ENCODE peak calls at places on chromosomes 5 and 9, in nine cellular contexts. One of them, this sample, is unnamed.

GRCh38 chr5:10432059-10433008 is 9.3 kb upstream of the ROPN1L start:
- DNase-seq in AG04450: no peak
- DNase-seq in hippocampal formation: no peak
- DNase-seq in AG04449: no peak
- DNase-seq in HCT116: no peak
- DNase-seq in NCI-H1105 treated with DMSO at 0.1 percent for 48 hours: no peak
- DNase-seq in left ventricle myocardium inferior: no peak
- DNase-seq in adrenal gland: no peak
- DNase-seq in naive thymus-derived CD4-positive, alpha-beta T cell: no peak
- DNase-seq in this sample: no peak

GRCh38 chr9:113879906-113880305 is 3.8 kb downstream of the ZNF618 start:
- DNase-seq in NCI-H1105 treated with DMSO at 0.1 percent for 48 hours: no peak
- DNase-seq in adrenal gland: no peak
- DNase-seq in AG04449: peak; percentile 7
- DNase-seq in hippocampal formation: no peak
- DNase-seq in AG04450: peak; percentile 11
- DNase-seq in naive thymus-derived CD4-positive, alpha-beta T cell: no peak
- DNase-seq in HCT116: no peak
- DNase-seq in left ventricle myocardium inferior: no peak
- DNase-seq in this sample: no peak

GRCh38 chr9:86747711-86748110 is 199.6 kb downstream of the GAS1 start:
- DNase-seq in adrenal gland: no peak
- DNase-seq in hippocampal formation: no peak
- DNase-seq in NCI-H1105 treated with DMSO at 0.1 percent for 48 hours: no peak
- DNase-seq in naive thymus-derived CD4-positive, alpha-beta T cell: no peak
- DNase-seq in left ventricle myocardium inferior: no peak
- DNase-seq in HCT116: no peak
- DNase-seq in AG04449: no peak
- DNase-seq in AG04450: no peak
- DNase-seq in this sample: no peak

GRCh38 chr9:1071730-1072129 is 21.6 kb downstream of the DMRT2 start:
- DNase-seq in HCT116: no peak
- DNase-seq in NCI-H1105 treated with DMSO at 0.1 percent for 48 hours: peak; percentile 84
- DNase-seq in naive thymus-derived CD4-positive, alpha-beta T cell: no peak
- DNase-seq in adrenal gland: no peak
- DNase-seq in AG04450: no peak
- DNase-seq in AG04449: no peak
- DNase-seq in left ventricle myocardium inferior: no peak
- DNase-seq in hippocampal formation: no peak
- DNase-seq in this sample: no peak

GRCh38 chr5:61813361-61813760 is 481.3 kb downstream of the ZSWIM6 start:
- DNase-seq in AG04449: no peak
- DNase-seq in naive thymus-derived CD4-positive, alpha-beta T cell: no peak
- DNase-seq in adrenal gland: no peak
- DNase-seq in hippocampal formation: no peak
- DNase-seq in AG04450: no peak
- DNase-seq in left ventricle myocardium inferior: no peak
- DNase-seq in HCT116: no peak
- DNase-seq in NCI-H1105 treated with DMSO at 0.1 percent for 48 hours: no peak
- DNase-seq in this sample: no peak

GRCh38 chr9:70590264-70590646 is 175.8 kb upstream of the KLF9 start:
- DNase-seq in adrenal gland: no peak
- DNase-seq in AG04449: no peak
- DNase-seq in AG04450: no peak
- DNase-seq in left ventricle myocardium inferior: no peak
- DNase-seq in hippocampal formation: no peak
- DNase-seq in naive thymus-derived CD4-positive, alpha-beta T cell: no peak
- DNase-seq in HCT116: no peak
- DNase-seq in NCI-H1105 treated with DMSO at 0.1 percent for 48 hours: no peak
- DNase-seq in this sample: no peak

GRCh38 chr5:147382776-147383175 is 127.1 kb downstream of the DPYSL3 start:
- DNase-seq in adrenal gland: no peak
- DNase-seq in NCI-H1105 treated with DMSO at 0.1 percent for 48 hours: no peak
- DNase-seq in hippocampal formation: no peak
- DNase-seq in AG04449: no peak
- DNase-seq in naive thymus-derived CD4-positive, alpha-beta T cell: no peak
- DNase-seq in left ventricle myocardium inferior: no peak
- DNase-seq in AG04450: no peak
- DNase-seq in HCT116: no peak
- DNase-seq in this sample: peak; percentile 21

GRCh38 chr9:124465736-124466135 is 15.5 kb downstream of the ADGRD2 start:
- DNase-seq in HCT116: no peak
- DNase-seq in NCI-H1105 treated with DMSO at 0.1 percent for 48 hours: no peak
- DNase-seq in left ventricle myocardium inferior: no peak
- DNase-seq in hippocampal formation: no peak
- DNase-seq in AG04450: no peak
- DNase-seq in adrenal gland: no peak
- DNase-seq in naive thymus-derived CD4-positive, alpha-beta T cell: no peak
- DNase-seq in AG04449: no peak
- DNase-seq in this sample: no peak

GRCh38 chr9:125650271-125650737 is 56.7 kb downstream of the MAPKAP1 start:
- DNase-seq in hippocampal formation: no peak
- DNase-seq in adrenal gland: no peak
- DNase-seq in left ventricle myocardium inferior: no peak
- DNase-seq in NCI-H1105 treated with DMSO at 0.1 percent for 48 hours: no peak
- DNase-seq in AG04449: no peak
- DNase-seq in naive thymus-derived CD4-positive, alpha-beta T cell: no peak
- DNase-seq in AG04450: no peak
- DNase-seq in HCT116: no peak
- DNase-seq in this sample: no peak

GRCh38 chr5:44935262-44935661 is 126.5 kb downstream of the MRPS30 start:
- DNase-seq in left ventricle myocardium inferior: no peak
- DNase-seq in naive thymus-derived CD4-positive, alpha-beta T cell: no peak
- DNase-seq in hippocampal formation: no peak
- DNase-seq in NCI-H1105 treated with DMSO at 0.1 percent for 48 hours: no peak
- DNase-seq in AG04450: no peak
- DNase-seq in AG04449: no peak
- DNase-seq in HCT116: peak; percentile 48
- DNase-seq in adrenal gland: no peak
- DNase-seq in this sample: no peak

GRCh38 chr9:134040831-134041648 is 15.8 kb downstream of the BRD3OS start:
- DNase-seq in NCI-H1105 treated with DMSO at 0.1 percent for 48 hours: no peak
- DNase-seq in naive thymus-derived CD4-positive, alpha-beta T cell: no peak
- DNase-seq in AG04449: no peak
- DNase-seq in adrenal gland: peak; percentile 67
- DNase-seq in HCT116: no peak
- DNase-seq in left ventricle myocardium inferior: no peak
- DNase-seq in AG04450: no peak
- DNase-seq in hippocampal formation: no peak
- DNase-seq in this sample: no peak

GRCh38 chr9:15271403-15271802 is 35.6 kb downstream of the TTC39B start:
- DNase-seq in naive thymus-derived CD4-positive, alpha-beta T cell: no peak
- DNase-seq in hippocampal formation: no peak
- DNase-seq in adrenal gland: no peak
- DNase-seq in left ventricle myocardium inferior: no peak
- DNase-seq in NCI-H1105 treated with DMSO at 0.1 percent for 48 hours: no peak
- DNase-seq in AG04450: no peak
- DNase-seq in HCT116: no peak
- DNase-seq in AG04449: no peak
- DNase-seq in this sample: no peak

GRCh38 chr9:95509851-95510529 is 6.8 kb downstream of the PTCH1 start:
- DNase-seq in naive thymus-derived CD4-positive, alpha-beta T cell: no peak
- DNase-seq in NCI-H1105 treated with DMSO at 0.1 percent for 48 hours: peak; percentile 51
- DNase-seq in left ventricle myocardium inferior: no peak
- DNase-seq in hippocampal formation: no peak
- DNase-seq in adrenal gland: no peak
- DNase-seq in AG04450: no peak
- DNase-seq in HCT116: no peak
- DNase-seq in AG04449: no peak
- DNase-seq in this sample: peak; percentile 31

GRCh38 chr5:133794771-133795391 is 173.5 kb downstream of the C5orf15 start:
- DNase-seq in hippocampal formation: no peak
- DNase-seq in left ventricle myocardium inferior: no peak
- DNase-seq in AG04450: no peak
- DNase-seq in NCI-H1105 treated with DMSO at 0.1 percent for 48 hours: no peak
- DNase-seq in naive thymus-derived CD4-positive, alpha-beta T cell: no peak
- DNase-seq in adrenal gland: no peak
- DNase-seq in HCT116: no peak
- DNase-seq in AG04449: no peak
- DNase-seq in this sample: no peak

GRCh38 chr9:99130069-99130468 is 25.2 kb downstream of the TGFBR1 start:
- DNase-seq in left ventricle myocardium inferior: no peak
- DNase-seq in naive thymus-derived CD4-positive, alpha-beta T cell: no peak
- DNase-seq in NCI-H1105 treated with DMSO at 0.1 percent for 48 hours: no peak
- DNase-seq in hippocampal formation: no peak
- DNase-seq in AG04449: no peak
- DNase-seq in HCT116: no peak
- DNase-seq in AG04450: no peak
- DNase-seq in adrenal gland: no peak
- DNase-seq in this sample: no peak

GRCh38 chr5:171493646-171494393 is 74.4 kb downstream of the FGF18 start:
- DNase-seq in left ventricle myocardium inferior: no peak
- DNase-seq in HCT116: no peak
- DNase-seq in AG04450: no peak
- DNase-seq in hippocampal formation: no peak
- DNase-seq in naive thymus-derived CD4-positive, alpha-beta T cell: no peak
- DNase-seq in NCI-H1105 treated with DMSO at 0.1 percent for 48 hours: no peak
- DNase-seq in AG04449: no peak
- DNase-seq in adrenal gland: no peak
- DNase-seq in this sample: no peak

GRCh38 chr5:43256261-43256966 is 56.8 kb downstream of the HMGCS1 start:
- DNase-seq in naive thymus-derived CD4-positive, alpha-beta T cell: no peak
- DNase-seq in adrenal gland: no peak
- DNase-seq in NCI-H1105 treated with DMSO at 0.1 percent for 48 hours: no peak
- DNase-seq in AG04450: no peak
- DNase-seq in left ventricle myocardium inferior: no peak
- DNase-seq in AG04449: no peak
- DNase-seq in HCT116: no peak
- DNase-seq in hippocampal formation: no peak
- DNase-seq in this sample: no peak

GRCh38 chr5:178237431-178238312 is 5.1 kb upstream of the PHYKPL start:
- DNase-seq in left ventricle myocardium inferior: no peak
- DNase-seq in hippocampal formation: no peak
- DNase-seq in naive thymus-derived CD4-positive, alpha-beta T cell: no peak
- DNase-seq in AG04450: no peak
- DNase-seq in NCI-H1105 treated with DMSO at 0.1 percent for 48 hours: no peak
- DNase-seq in HCT116: no peak
- DNase-seq in adrenal gland: no peak
- DNase-seq in AG04449: no peak
- DNase-seq in this sample: no peak